ENCODE peak calls at places on chromosomes 5 and 9, in six cellular contexts. Y is substantia nigra, U is A172, K is GM12878, Z is astrocyte of the hippocampus, I is mucosa of gallbladder. T is an unnamed sample.
A peak's percentile ranks its signal among the peaks of the same experiment; 100 is the strongest.

GRCh38 chr5:153050496-153051179 is 439.8 kb upstream of the GRIA1 start:
- DNase-seq in Y (no peak), U (no peak), K (no peak), Z (no peak), I (no peak), T (no peak)

GRCh38 chr5:691817-692529 is 1.2 kb downstream of the TPPP start:
- DNase-seq in Y (no peak), U (no peak), K (no peak), Z (no peak), I (no peak), T (no peak)

GRCh38 chr9:3525088-3525835 is 539 bp downstream of the RFX3 start:
- DNase-seq in Y (no peak), U (no peak), K (no peak), Z (no peak), I (no peak), T (peak; percentile 31)

GRCh38 chr9:33161011-33161588 is 6.0 kb downstream of the B4GALT1 start:
- DNase-seq in Y (no peak), U (peak; percentile 96), K (no peak), Z (peak; percentile 98), I (peak; percentile 52), T (no peak)

GRCh38 chr5:93621340-93621872 is 38.4 kb downstream of the NR2F1 start:
- DNase-seq in Y (peak; percentile 43), U (peak; percentile 61), K (no peak), Z (peak; percentile 93), I (peak; percentile 72), T (no peak)

GRCh38 chr9:85658716-85659115 is 83.0 kb downstream of the AGTPBP1 start:
- DNase-seq in Y (no peak), U (no peak), K (no peak), Z (no peak), I (no peak), T (no peak)

GRCh38 chr9:124794902-124795491 is 18.1 kb downstream of the OLFML2A start:
- DNase-seq in Y (no peak), U (no peak), K (no peak), Z (no peak), I (no peak), T (no peak)

GRCh38 chr5:16855475-16855874 is 80.6 kb downstream of the MYO10 start:
- DNase-seq in Y (no peak), U (no peak), K (no peak), Z (peak; percentile 28), I (peak; percentile 17), T (no peak)

GRCh38 chr9:91199739-91200497 is 161.8 kb downstream of the AUH start:
- DNase-seq in Y (no peak), U (no peak), K (no peak), Z (no peak), I (no peak), T (no peak)

GRCh38 chr5:116502616-116503015 is 72.0 kb downstream of the SEMA6A start:
- DNase-seq in Y (no peak), U (peak; percentile 66), K (no peak), Z (peak; percentile 96), I (no peak), T (peak; percentile 66)

GRCh38 chr5:83102581-83102980 is 25.2 kb downstream of the XRCC4 start:
- DNase-seq in Y (no peak), U (no peak), K (no peak), Z (no peak), I (no peak), T (no peak)

GRCh38 chr9:98848450-98849149 is 41.1 kb downstream of the GALNT12 start:
- DNase-seq in Y (peak; percentile 74), U (peak; percentile 94), K (peak; percentile 23), Z (peak; percentile 95), I (peak; percentile 91), T (peak; percentile 79)

GRCh38 chr5:112227911-112228631 is 191.0 kb downstream of the EPB41L4A start:
- DNase-seq in Y (no peak), U (no peak), K (no peak), Z (no peak), I (no peak), T (no peak)

GRCh38 chr9:2276296-2276695 is 261.1 kb downstream of the SMARCA2 start:
- DNase-seq in Y (no peak), U (no peak), K (no peak), Z (no peak), I (no peak), T (no peak)

GRCh38 chr9:99274016-99274415 is 51.9 kb downstream of the SEC61B start:
- DNase-seq in Y (no peak), U (no peak), K (no peak), Z (no peak), I (no peak), T (no peak)

GRCh38 chr9:127955294-127956015 is 17.8 kb upstream of the DPM2 start:
- DNase-seq in Y (no peak), U (peak; percentile 97), K (no peak), Z (no peak), I (peak; percentile 95), T (no peak)

GRCh38 chr5:39578887-39579497 is 154.2 kb upstream of the DAB2 start:
- DNase-seq in Y (no peak), U (no peak), K (no peak), Z (peak; percentile 39), I (no peak), T (no peak)

GRCh38 chr9:15182003-15182695 is 124.9 kb downstream of the TTC39B start:
- DNase-seq in Y (no peak), U (no peak), K (no peak), Z (no peak), I (no peak), T (no peak)

GRCh38 chr5:56833325-56833724 is 18.0 kb downstream of the MAP3K1 start:
- DNase-seq in Y (no peak), U (no peak), K (no peak), Z (no peak), I (no peak), T (no peak)

GRCh38 chr5:149834246-149834855 is 104.2 kb downstream of the PPARGC1B start:
- DNase-seq in Y (no peak), U (peak; percentile 73), K (no peak), Z (peak; percentile 91), I (peak; percentile 62), T (no peak)

GRCh38 chr5:106386287-106386686 is 1284.5 kb downstream of the EFNA5 start:
- DNase-seq in Y (no peak), U (no peak), K (no peak), Z (no peak), I (no peak), T (no peak)

GRCh38 chr5:10310073-10310779 is 2.5 kb upstream of the CMBL start:
- DNase-seq in Y (no peak), U (peak; percentile 78), K (no peak), Z (peak; percentile 58), I (no peak), T (no peak)

GRCh38 chr9:71562140-71562539 is 206.2 kb downstream of the CEMIP2 start:
- DNase-seq in Y (no peak), U (no peak), K (no peak), Z (no peak), I (no peak), T (no peak)

GRCh38 chr5:74772359-74772758 is 5.3 kb downstream of the NSA2 start:
- DNase-seq in Y (no peak), U (no peak), K (no peak), Z (no peak), I (no peak), T (no peak)

GRCh38 chr9:91056917-91057316 is 255.3 kb downstream of the SYK start:
- DNase-seq in Y (no peak), U (peak; percentile 36), K (no peak), Z (no peak), I (no peak), T (no peak)

GRCh38 chr9:126697350-126697749 is 83.6 kb downstream of the LMX1B start:
- DNase-seq in Y (no peak), U (no peak), K (no peak), Z (no peak), I (no peak), T (no peak)

GRCh38 chr5:1750469-1750868 is 49.2 kb downstream of the MRPL36 start:
- DNase-seq in Y (no peak), U (no peak), K (no peak), Z (no peak), I (no peak), T (no peak)

GRCh38 chr9:121692606-121693505 is 41.4 kb downstream of the DAB2IP start:
- DNase-seq in Y (no peak), U (peak; percentile 93), K (no peak), Z (peak; percentile 75), I (peak; percentile 32), T (no peak)

GRCh38 chr9:114324492-114324891 is 1.6 kb downstream of the ORM1 start:
- DNase-seq in Y (no peak), U (no peak), K (no peak), Z (no peak), I (no peak), T (peak; percentile 49)

GRCh38 chr9:77014597-77015263 is 4.7 kb upstream of the FOXB2 start:
- DNase-seq in Y (no peak), U (no peak), K (no peak), Z (peak; percentile 25), I (no peak), T (no peak)

GRCh38 chr5:20340123-20340522 is 352.1 kb upstream of the CDH18 start:
- DNase-seq in Y (no peak), U (no peak), K (no peak), Z (no peak), I (no peak), T (no peak)

GRCh38 chr5:77843570-77844407 is 67.7 kb upstream of the TBCA start:
- DNase-seq in Y (no peak), U (no peak), K (no peak), Z (peak; percentile 35), I (no peak), T (no peak)

GRCh38 chr9:119963798-119964372 is 594.6 kb upstream of the BRINP1 start:
- DNase-seq in Y (no peak), U (peak; percentile 90), K (no peak), Z (peak; percentile 97), I (peak; percentile 22), T (peak; percentile 68)

GRCh38 chr9:34025811-34026210 is 22.9 kb downstream of the UBAP2 start:
- DNase-seq in Y (no peak), U (no peak), K (no peak), Z (no peak), I (no peak), T (no peak)

GRCh38 chr5:131355972-131356528 is 92.2 kb downstream of the CDC42SE2 start:
- DNase-seq in Y (no peak), U (no peak), K (no peak), Z (no peak), I (no peak), T (no peak)

T was measured in mesothelial cell of epicardium.